ENCODE peak calls at places on chromosomes 7 and 10, in four cellular contexts. A is K562, I is A549, M is HepG2. X is an unnamed sample.

GRCh38 chr7:116208919-116209318 is 1.4 kb upstream of the TES start:
- DNase-seq in A (no peak), I (no peak), M (no peak), X (no peak)

GRCh38 chr10:79628988-79629954 is 18.5 kb downstream of the SFTPA1 start:
- DNase-seq in A (no peak), I (no peak), M (peak), X (no peak)

GRCh38 chr7:19118896-19119301 is 1.5 kb upstream of the TWIST1 start:
- DNase-seq in A (no peak), I (no peak), M (no peak), X (peak)

GRCh38 chr10:123399276-123399839 is 245.2 kb downstream of the BUB3 start:
- DNase-seq in A (no peak), I (no peak), M (no peak), X (no peak)

GRCh38 chr7:17234398-17235021 is 63.9 kb upstream of the AHR start:
- DNase-seq in A (peak), I (peak), M (peak), X (no peak)

GRCh38 chr7:139118803-139119485 is 9.4 kb upstream of the ZC3HAV1 start:
- DNase-seq in A (peak), I (no peak), M (no peak), X (no peak)

GRCh38 chr7:43847496-43847895 is 21.8 kb downstream of the MRPS24 start:
- DNase-seq in A (no peak), I (no peak), M (no peak), X (no peak)

GRCh38 chr7:4103352-4104091 is 578.6 kb upstream of the FOXK1 start:
- DNase-seq in A (peak), I (peak), M (peak), X (no peak)

GRCh38 chr10:104822088-104822487 is 181.0 kb downstream of the SORCS3 start:
- DNase-seq in A (no peak), I (no peak), M (no peak), X (no peak)

GRCh38 chr7:140982508-140982907 is 32.2 kb downstream of the MRPS33 start:
- DNase-seq in A (no peak), I (no peak), M (no peak), X (no peak)

GRCh38 chr7:140989068-140989467 is 25.7 kb downstream of the MRPS33 start:
- DNase-seq in A (no peak), I (no peak), M (peak), X (no peak)

GRCh38 chr7:140983802-140984201 is 30.9 kb downstream of the MRPS33 start:
- DNase-seq in A (peak), I (peak), M (no peak), X (no peak)
- TF ChIP-seq HMGXB4 in A (no peak), I (no peak), M (no peak), X (no peak)

GRCh38 chr7:106163257-106163656 is 51.1 kb upstream of the SYPL1 start:
- DNase-seq in A (no peak), I (no peak), M (no peak), X (no peak)

GRCh38 chr7:106170216-106170615 is 58.1 kb upstream of the SYPL1 start:
- DNase-seq in A (no peak), I (no peak), M (no peak), X (no peak)

GRCh38 chr7:106166651-106167342 is 54.7 kb upstream of the SYPL1 start:
- DNase-seq in A (peak), I (peak), M (peak), X (peak)

GRCh38 chr7:106167439-106168136 is 55.5 kb upstream of the SYPL1 start:
- DNase-seq in A (no peak), I (no peak), M (no peak), X (no peak)

DNA sequence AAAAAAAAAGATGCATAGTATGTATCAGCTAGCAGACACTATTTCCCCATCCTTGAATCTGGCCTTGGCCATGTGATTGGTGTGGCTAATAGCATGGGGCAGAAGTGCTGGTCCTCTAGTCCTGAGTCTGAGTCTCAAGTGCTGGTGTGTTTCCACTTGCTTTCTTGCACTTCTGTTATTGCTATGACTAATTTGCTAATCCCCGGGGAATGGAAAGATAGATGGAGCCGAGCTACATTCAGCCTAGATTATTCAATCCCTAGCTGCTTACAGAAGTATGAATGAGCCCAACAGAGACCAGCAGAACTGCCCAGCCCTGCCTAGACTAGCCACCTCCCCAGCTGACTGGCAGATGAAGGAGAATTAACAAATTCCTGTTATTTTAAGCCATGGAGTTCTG is 53.2 kb upstream of the SYPL1 start:
- DNase-seq in A (no peak), I (no peak), M (no peak), X (no peak)
- TF ChIP-seq HMGXB4 in A (no peak), I (no peak), M (no peak), X (no peak)

DNA sequence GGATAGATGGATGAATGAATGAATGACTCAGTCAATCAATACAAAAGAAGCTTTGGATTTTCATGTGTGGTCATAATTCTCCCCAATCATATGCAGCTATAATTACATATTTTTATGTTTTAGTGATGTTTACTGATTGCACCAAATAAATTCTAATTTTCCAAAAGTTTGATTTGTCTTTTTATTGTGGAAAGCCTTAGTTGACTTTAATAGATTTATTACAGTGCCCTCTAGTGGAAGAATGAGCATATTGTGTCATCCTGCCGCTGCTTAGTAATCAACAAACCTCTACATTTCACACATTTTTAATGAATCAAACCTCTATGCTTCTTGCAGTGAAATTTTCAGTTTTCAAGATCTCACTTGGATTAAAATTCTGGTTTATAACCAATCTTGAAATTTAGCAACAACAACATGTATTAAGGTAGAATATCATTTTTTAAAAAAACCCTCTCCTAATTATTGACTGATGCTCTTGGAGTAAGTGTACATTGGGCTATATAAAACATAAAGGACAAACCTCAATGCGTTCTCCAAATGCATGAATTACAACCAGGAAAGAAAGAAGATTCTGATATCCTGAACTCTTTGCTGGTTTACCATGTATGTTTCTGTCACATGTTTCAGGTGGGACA is 55.6 kb upstream of the PNLIP start:
- DNase-seq in A (peak), I (peak), M (peak), X (no peak)
- TF ChIP-seq HMGXB4 in A (no peak), I (no peak), M (no peak), X (no peak)

DNA sequence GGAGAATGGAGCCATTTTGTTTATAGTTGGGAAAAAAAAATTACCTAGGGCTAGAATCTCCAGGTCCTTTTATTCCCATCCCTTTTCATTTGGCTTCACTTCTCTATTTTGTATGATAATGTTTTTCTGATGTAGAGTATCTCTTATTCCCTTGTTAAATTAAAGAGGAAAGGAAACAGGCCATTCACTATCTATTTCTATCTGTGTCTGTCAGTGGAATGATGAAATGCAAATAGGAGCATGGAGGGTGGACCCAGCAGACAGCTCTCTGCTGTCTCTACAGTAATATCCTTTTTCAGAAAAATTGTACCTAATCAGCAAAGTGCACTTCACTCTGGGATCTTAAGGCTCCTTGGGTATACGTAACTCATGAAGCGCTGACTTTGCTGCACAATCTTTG is 136.0 kb downstream of the SRI start:
- DNase-seq in A (no peak), I (no peak), M (no peak), X (no peak)
- TF ChIP-seq HMGXB4 in A (no peak), I (no peak), M (no peak), X (no peak)